ENCODE peak calls at places on chromosome 21, in five cellular contexts. U is aorta, N is testis, V is transverse colon, R is psoas muscle. M is an unnamed sample.

GRCh38 chr21:27045281-27045985 is 78.5 kb upstream of the ADAMTS5 start:
- DNase-seq in U (no peak), N (no peak), V (no peak), R (no peak), M (no peak)

GRCh38 chr21:46667735-46668380 is 32.4 kb downstream of the PRMT2 start:
- DNase-seq in U (peak; percentile 79), N (no peak), V (no peak), R (peak; percentile 39), M (peak; percentile 41)

GRCh38 chr21:33973268-33973667 is 57.7 kb upstream of the ATP5PO start:
- DNase-seq in U (no peak), N (no peak), V (no peak), R (no peak), M (no peak)

GRCh38 chr21:33268736-33269441 is 2.7 kb downstream of the IL10RB start:
- DNase-seq in U (no peak), N (no peak), V (peak; percentile 97), R (no peak), M (no peak)

GRCh38 chr21:28294046-28294445 is 698.6 kb downstream of the LTN1 start:
- DNase-seq in U (no peak), N (no peak), V (no peak), R (no peak), M (no peak)

GRCh38 chr21:33588485-33589335 is at the start of gene DONSON:
- DNase-seq in U (peak; percentile 97), N (peak; percentile 84), V (peak; percentile 91), R (peak; percentile 96), M (peak; percentile 91)

GRCh38 chr21:27570306-27570868 is 603.5 kb upstream of the ADAMTS5 start:
- DNase-seq in U (peak; percentile 79), N (peak; percentile 77), V (peak; percentile 14), R (peak; percentile 76), M (peak; percentile 91)

GRCh38 chr21:22575165-22575584 is 1577.0 kb downstream of the NCAM2 start:
- DNase-seq in U (no peak), N (peak; percentile 22), V (no peak), R (no peak), M (no peak)

GRCh38 chr21:27569831-27570230 is 602.9 kb upstream of the ADAMTS5 start:
- DNase-seq in U (no peak), N (no peak), V (no peak), R (no peak), M (no peak)

DNA sequence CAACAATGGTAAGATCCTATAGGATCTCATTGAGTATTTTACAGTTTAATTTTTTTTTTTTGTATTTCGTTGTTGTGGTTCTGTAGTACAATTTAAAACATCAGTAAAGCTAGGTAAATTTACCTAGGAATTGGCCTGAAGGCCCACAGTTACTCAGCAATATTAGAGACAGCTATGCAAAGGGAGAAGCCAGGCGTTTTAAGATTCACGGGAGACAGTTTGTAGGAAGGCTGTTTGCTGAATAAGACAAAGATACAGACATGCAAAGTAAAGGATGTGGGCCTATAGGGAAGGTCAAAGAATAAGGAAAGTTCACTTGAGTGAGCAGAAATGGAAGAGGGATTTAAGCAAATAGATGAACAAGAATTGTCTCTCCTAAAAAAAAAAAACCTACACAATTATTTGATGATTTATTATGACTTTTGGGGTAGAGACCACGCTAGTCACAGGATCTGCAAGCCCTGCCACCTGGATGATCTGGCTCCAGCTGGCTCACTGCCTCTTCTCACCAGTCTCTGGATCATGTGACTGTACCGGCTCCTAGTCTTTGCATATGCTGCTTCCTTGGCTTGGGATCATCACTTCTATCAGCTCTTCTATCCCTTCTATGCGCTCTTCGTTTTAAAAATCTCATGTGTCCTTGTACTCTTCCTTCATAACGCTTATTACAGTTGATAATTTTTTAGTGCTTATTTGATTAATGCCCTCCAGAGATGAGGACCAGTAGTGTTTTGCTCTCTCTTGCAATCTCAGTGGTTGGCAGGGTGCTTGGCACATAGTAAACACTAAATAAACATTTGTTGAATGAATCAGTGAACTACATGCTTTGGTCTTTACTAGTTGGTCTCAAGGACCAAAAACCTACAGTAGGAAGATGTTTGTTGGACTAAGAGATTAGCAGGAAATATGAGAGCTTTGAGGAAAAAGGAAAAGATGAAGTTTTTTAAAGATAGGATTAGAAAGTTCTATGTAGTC is 14.1 kb downstream of the DYRK1A start:
- DNase-seq in U (no peak), N (peak; percentile 56), V (no peak), R (peak; percentile 60), M (no peak)
- H3K4me1 ChIP-seq in U (peaks cover 10% of the 10 kb centered on the region), N (peaks cover 25% of the 10 kb centered on the region), V (peaks cover 36% of the 10 kb centered on the region), R (peaks cover 93% of the 10 kb centered on the region), M (peaks cover 23% of the 10 kb centered on the region)

GRCh38 chr21:45156459-45156858 is 82.1 kb downstream of the ADARB1 start:
- DNase-seq in U (no peak), N (peak; percentile 8), V (no peak), R (no peak), M (no peak)

GRCh38 chr21:45157932-45158331 is 83.6 kb downstream of the ADARB1 start:
- DNase-seq in U (peak; percentile 35), N (peak; percentile 4), V (no peak), R (peak; percentile 23), M (no peak)

GRCh38 chr21:45153358-45154318 is 79.3 kb downstream of the ADARB1 start:
- DNase-seq in U (peak; percentile 61), N (peak; percentile 12), V (no peak), R (no peak), M (no peak)

GRCh38 chr21:45154511-45155508 is 80.4 kb downstream of the ADARB1 start:
- DNase-seq in U (peak; percentile 72), N (peak; percentile 27), V (no peak), R (no peak), M (no peak)

GRCh38 chr21:45155910-45156309 is 81.5 kb downstream of the ADARB1 start:
- DNase-seq in U (peak; percentile 19), N (peak; percentile 9), V (no peak), R (no peak), M (no peak)
- H3K4me1 ChIP-seq in U (no peaks in the 10 kb centered on the region), N (no peaks in the 10 kb centered on the region), V (no peaks in the 10 kb centered on the region), R (peaks cover 11% of the 10 kb centered on the region), M (no peaks in the 10 kb centered on the region)

DNA sequence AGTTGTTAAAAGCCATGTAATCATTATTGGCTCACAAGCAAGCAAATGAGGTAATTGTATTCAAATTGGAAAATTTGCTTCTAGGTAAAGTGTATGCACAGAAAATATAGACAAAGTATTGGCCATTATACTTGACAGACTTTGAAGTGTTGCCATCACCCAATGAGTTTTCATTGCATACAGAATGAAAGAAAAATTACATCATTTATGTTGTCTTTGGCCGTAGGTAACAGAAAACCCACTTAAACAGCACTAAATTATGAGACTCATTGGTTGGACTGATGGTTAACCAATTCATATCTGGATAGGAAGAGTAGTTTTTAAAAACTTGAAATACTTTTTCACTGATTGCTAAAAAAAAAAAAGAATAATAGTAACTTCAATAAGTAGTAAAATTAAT is 299.3 kb downstream of the USP25 start:
- DNase-seq in U (no peak), N (no peak), V (no peak), R (no peak), M (no peak)
- H3K4me1 ChIP-seq in U (no peaks in the 10 kb centered on the region), N (no peaks in the 10 kb centered on the region), V (no peaks in the 10 kb centered on the region), R (no peaks in the 10 kb centered on the region), M (no peaks in the 10 kb centered on the region)

GRCh38 chr21:17519965-17520364 is 7.1 kb downstream of the CXADR start:
- DNase-seq in U (no peak), N (no peak), V (no peak), R (no peak), M (no peak)
- H3K4me1 ChIP-seq in U (no peaks in the 10 kb centered on the region), N (peaks cover 4% of the 10 kb centered on the region), V (no peaks in the 10 kb centered on the region), R (no peaks in the 10 kb centered on the region), M (no peaks in the 10 kb centered on the region)

DNA sequence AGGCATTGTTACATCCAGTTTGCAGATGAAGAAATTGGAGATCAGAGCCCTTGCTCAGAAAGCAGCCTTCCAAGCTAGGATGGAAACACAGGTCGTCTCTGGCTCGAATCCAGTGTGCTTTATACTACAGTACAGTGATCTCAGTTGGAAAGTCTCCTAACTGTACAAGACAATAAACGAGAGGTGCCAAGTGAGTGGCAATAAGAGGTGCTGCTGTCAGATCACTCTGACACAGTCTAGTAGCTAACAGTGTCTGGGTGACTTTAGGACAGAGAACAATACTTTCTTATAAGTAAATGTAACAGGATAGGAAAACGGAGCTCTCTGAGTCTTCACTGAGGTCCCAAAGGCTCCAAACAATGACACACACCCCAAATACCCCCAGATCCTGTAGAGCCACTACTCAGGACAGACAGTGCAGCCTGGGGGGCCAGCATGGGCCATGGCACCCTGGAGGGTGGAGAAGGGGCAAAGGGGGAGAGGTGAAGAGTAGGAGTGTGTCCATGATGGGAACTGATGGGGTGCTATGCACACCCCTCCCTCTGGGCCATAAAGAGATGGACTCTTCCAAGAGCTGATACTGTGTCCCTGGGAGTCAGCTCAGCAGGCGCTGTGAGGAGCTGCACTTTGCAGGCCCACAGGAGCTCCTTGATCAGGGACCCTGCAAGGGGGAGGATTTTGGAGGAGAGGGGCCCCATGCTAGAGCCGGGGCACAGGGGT is 3.3 kb downstream of the SH3BGR start:
- DNase-seq in U (no peak), N (no peak), V (no peak), R (no peak), M (no peak)
- H3K4me1 ChIP-seq in U (no peaks in the 10 kb centered on the region), N (no peaks in the 10 kb centered on the region), V (no peaks in the 10 kb centered on the region), R (peaks cover 17% of the 10 kb centered on the region), M (no peaks in the 10 kb centered on the region)

DNA sequence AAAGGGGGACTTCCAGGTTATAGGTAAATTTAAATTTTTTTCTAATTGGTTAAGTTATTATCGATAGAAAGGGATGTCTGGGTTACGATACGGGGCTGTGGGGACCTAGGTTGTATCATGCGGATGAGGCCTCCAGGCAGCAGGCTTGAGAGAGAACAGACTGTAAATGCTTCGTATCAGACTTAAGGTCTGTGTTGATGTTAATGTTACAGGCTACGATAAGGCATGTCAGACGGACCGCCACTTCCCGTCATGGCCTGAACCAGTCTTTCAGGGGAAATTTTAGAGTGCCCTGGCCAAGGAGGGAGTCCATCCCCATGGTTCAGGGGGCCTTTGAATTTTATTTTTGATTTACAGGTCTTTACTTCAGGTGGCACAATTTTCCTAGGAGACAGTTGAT is 16.7 kb downstream of the ABCG1 start:
- DNase-seq in U (no peak), N (peak; percentile 34), V (no peak), R (peak; percentile 38), M (no peak)
- H3K4me1 ChIP-seq in U (peaks cover 2% of the 10 kb centered on the region), N (peaks cover 39% of the 10 kb centered on the region), V (peaks cover 38% of the 10 kb centered on the region), R (peaks cover 66% of the 10 kb centered on the region), M (peaks cover 31% of the 10 kb centered on the region)

GRCh38 chr21:34996304-34997081 is 52.6 kb downstream of the RUNX1 start:
- DNase-seq in U (no peak), N (peak; percentile 37), V (no peak), R (no peak), M (no peak)
- H3K4me1 ChIP-seq in U (no peaks in the 10 kb centered on the region), N (peaks cover 10% of the 10 kb centered on the region), V (no peaks in the 10 kb centered on the region), R (peaks cover 28% of the 10 kb centered on the region), M (peaks cover 5% of the 10 kb centered on the region)

GRCh38 chr21:14688412-14688811 is 142.3 kb upstream of the SAMSN1 start:
- DNase-seq in U (no peak), N (no peak), V (no peak), R (no peak), M (no peak)
- H3K4me1 ChIP-seq in U (no peaks in the 10 kb centered on the region), N (no peaks in the 10 kb centered on the region), V (no peaks in the 10 kb centered on the region), R (no peaks in the 10 kb centered on the region), M (no peaks in the 10 kb centered on the region)

M was measured in right cardiac atrium.